ENCODE peak calls at places on chromosomes 6 and 20, in four cellular contexts. Q, B, T and W are unnamed samples.

GRCh38 chr6:163739968-163740367 is 325.4 kb downstream of the QKI start:
- DNase-seq in Q (no peak), B (no peak), T (peak), W (no peak)

GRCh38 chr6:130675072-130675471 is 152.1 kb upstream of the SMLR1 start:
- DNase-seq in Q (no peak), B (no peak), T (no peak), W (no peak)

GRCh38 chr6:52293067-52293466 is 8.5 kb upstream of the MCM3 start:
- DNase-seq in Q (no peak), B (no peak), T (no peak), W (no peak)

GRCh38 chr6:130600880-130601341 is 226.3 kb upstream of the SMLR1 start:
- DNase-seq in Q (no peak), B (no peak), T (no peak), W (no peak)

GRCh38 chr6:45574885-45575284 is 197.2 kb upstream of the SUPT3H start:
- DNase-seq in Q (no peak), B (no peak), T (no peak), W (no peak)

GRCh38 chr20:59207742-59208357 is 44.2 kb downstream of the ZNF831 start:
- DNase-seq in Q (peak), B (peak), T (peak), W (peak)

GRCh38 chr6:27758471-27758870 is 153.7 kb downstream of the OR2B2 start:
- DNase-seq in Q (no peak), B (no peak), T (no peak), W (no peak)

GRCh38 chr6:42783177-42783875 is 1.5 kb downstream of the BICRAL start:
- DNase-seq in Q (peak), B (peak), T (peak), W (peak)

GRCh38 chr6:139888691-139889122 is 514.3 kb upstream of the CITED2 start:
- DNase-seq in Q (no peak), B (no peak), T (no peak), W (peak)

GRCh38 chr6:55898342-55898741 is 23.0 kb upstream of the BMP5 start:
- DNase-seq in Q (no peak), B (no peak), T (no peak), W (no peak)

GRCh38 chr6:168371185-168371584 is 51.6 kb upstream of the DACT2 start:
- DNase-seq in Q (no peak), B (no peak), T (peak), W (no peak)

GRCh38 chr20:56362833-56363413 is 4.1 kb downstream of the FAM210B start:
- DNase-seq in Q (no peak), B (no peak), T (no peak), W (no peak)

GRCh38 chr20:58986968-58987517 is 6.0 kb downstream of the NELFCD start:
- DNase-seq in Q (no peak), B (no peak), T (no peak), W (no peak)

GRCh38 chr20:51050636-51051035 is 27.7 kb upstream of the KCNG1 start:
- DNase-seq in Q (no peak), B (no peak), T (no peak), W (no peak)

GRCh38 chr6:81075974-81076373 is 676.5 kb downstream of the TENT5A start:
- DNase-seq in Q (no peak), B (no peak), T (no peak), W (no peak)

GRCh38 chr6:68343901-68344300 is 291.2 kb upstream of the ADGRB3 start:
- DNase-seq in Q (no peak), B (no peak), T (no peak), W (peak)

GRCh38 chr6:106084106-106084963 is 1.8 kb upstream of the PRDM1 start:
- DNase-seq in Q (peak), B (no peak), T (peak), W (peak)

GRCh38 chr6:73180718-73181619 is 44.3 kb downstream of the KHDC1L start:
- DNase-seq in Q (peak), B (no peak), T (no peak), W (no peak)

GRCh38 chr6:15546591-15546990 is 116.2 kb downstream of the DTNBP1 start:
- DNase-seq in Q (no peak), B (no peak), T (no peak), W (no peak)

GRCh38 chr6:45613678-45614077 is 235.9 kb upstream of the SUPT3H start:
- DNase-seq in Q (no peak), B (no peak), T (peak), W (no peak)

GRCh38 chr6:8180327-8181161 is 78.2 kb upstream of the EEF1E1 start:
- DNase-seq in Q (no peak), B (no peak), T (no peak), W (no peak)

GRCh38 chr20:14454296-14454695 is 116.9 kb upstream of the FLRT3 start:
- DNase-seq in Q (no peak), B (no peak), T (no peak), W (no peak)

GRCh38 chr20:41639630-41640029 is 21.5 kb upstream of the CHD6 start:
- DNase-seq in Q (no peak), B (no peak), T (no peak), W (no peak)

GRCh38 chr6:20261685-20262084 is 49.4 kb upstream of the MBOAT1 start:
- DNase-seq in Q (no peak), B (no peak), T (no peak), W (no peak)

GRCh38 chr6:75543311-75543710 is 49.7 kb upstream of the FILIP1 start:
- DNase-seq in Q (no peak), B (no peak), T (no peak), W (no peak)